ENCODE peak calls at places on chromosomes 11 and 22, in four cellular contexts. Y is HepG2, Q is GM12878, K is K562. U is an unnamed sample.

GRCh38 chr22:28435271-28435825 is 244.3 kb downstream of the TTC28 start:
- DNase-seq in Q (no peak), Y (no peak), K (no peak), U (peak)

GRCh38 chr11:94888204-94888603 is 85.2 kb downstream of the CWC15 start:
- DNase-seq in Y (no peak), Q (no peak), K (no peak), U (no peak)

GRCh38 chr11:76891285-76891684 is 30.6 kb downstream of the ACER3 start:
- DNase-seq in K (no peak), Q (no peak), Y (no peak), U (no peak)

GRCh38 chr11:129639300-129639699 is 176.3 kb upstream of the TMEM45B start:
- DNase-seq in Q (no peak), K (no peak), Y (peak), U (no peak)

GRCh38 chr11:64401775-64402174 is 42.8 kb downstream of the RPS6KA4 start:
- DNase-seq in K (no peak), Y (no peak), Q (no peak), U (no peak)

GRCh38 chr11:2582958-2583604 is 116.7 kb downstream of the KCNQ1OT1 start:
- DNase-seq in Y (no peak), Q (no peak), K (no peak), U (no peak)

GRCh38 chr11:126366064-126366822 is 10.8 kb downstream of the ST3GAL4 start:
- DNase-seq in Q (no peak), K (no peak), Y (no peak), U (peak)

GRCh38 chr11:103525069-103525468 is 415.8 kb downstream of the DYNC2H1 start:
- DNase-seq in Q (no peak), K (no peak), Y (no peak), U (no peak)

GRCh38 chr11:27471588-27472397 is 797 bp downstream of the LGR4 start:
- DNase-seq in K (peak), Y (no peak), Q (no peak), U (peak)

DNA sequence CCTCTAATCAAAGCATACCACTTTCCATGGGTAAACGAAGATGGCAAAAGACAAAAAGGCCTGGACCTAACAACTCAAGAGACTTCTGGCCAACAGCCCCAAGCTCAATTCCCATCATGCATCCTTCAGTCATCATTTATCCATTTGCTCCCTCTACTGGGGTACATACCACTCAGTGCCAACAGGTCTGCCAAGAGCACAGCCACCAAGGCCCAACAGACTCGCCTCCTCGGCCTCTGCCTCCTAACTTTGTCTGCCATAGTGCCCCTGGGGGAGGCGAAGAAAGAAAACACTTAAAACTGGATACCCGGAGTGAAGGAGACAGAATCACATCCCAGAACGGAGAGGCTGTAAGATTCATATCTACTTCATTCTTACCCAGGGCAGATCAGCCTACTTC is 1.1 kb downstream of the HYOU1 start:
- DNase-seq in Q (no peak), Y (peak), K (no peak), U (peak)
- TF ChIP-seq JUNB in Q (no peak), Y (no peak), K (no peak), U (no peak)

GRCh38 chr11:10978189-10978588 is 120.3 kb upstream of the ZBED5 start:
- DNase-seq in K (no peak), Q (no peak), Y (no peak), U (no peak)

GRCh38 chr11:10969387-10969786 is 111.5 kb upstream of the ZBED5 start:
- DNase-seq in K (no peak), Y (no peak), Q (no peak), U (no peak)

GRCh38 chr11:10979529-10979928 is 121.7 kb upstream of the ZBED5 start:
- DNase-seq in Y (no peak), Q (no peak), K (no peak), U (no peak)

GRCh38 chr11:10973416-10973815 is 115.6 kb upstream of the ZBED5 start:
- DNase-seq in Q (no peak), Y (no peak), K (no peak), U (no peak)

DNA sequence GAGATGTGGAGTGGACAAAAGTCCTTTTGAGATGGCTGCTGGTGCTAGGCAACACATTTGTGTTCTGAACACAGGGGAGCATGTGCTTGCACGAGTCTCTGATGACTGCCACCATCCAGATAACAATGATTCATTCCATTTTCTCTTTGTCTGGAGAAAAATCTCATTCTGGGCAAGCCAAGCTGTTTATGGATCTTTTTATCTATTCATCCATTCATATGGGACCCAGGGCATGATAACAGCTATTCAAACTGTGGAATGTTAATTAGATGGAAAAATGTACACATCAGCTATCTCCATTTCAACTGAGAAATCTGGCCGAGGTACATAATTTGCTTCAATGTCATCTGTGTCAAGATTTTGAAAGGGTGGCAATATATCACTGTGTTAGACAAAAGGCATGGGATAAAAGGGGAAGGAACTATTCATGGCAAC is 117.5 kb upstream of the ZBED5 start:
- DNase-seq in Y (no peak), Q (no peak), K (no peak), U (no peak)
- TF ChIP-seq CREB1 in Y (no peak), Q (no peak), K (no peak), U (no peak)

DNA sequence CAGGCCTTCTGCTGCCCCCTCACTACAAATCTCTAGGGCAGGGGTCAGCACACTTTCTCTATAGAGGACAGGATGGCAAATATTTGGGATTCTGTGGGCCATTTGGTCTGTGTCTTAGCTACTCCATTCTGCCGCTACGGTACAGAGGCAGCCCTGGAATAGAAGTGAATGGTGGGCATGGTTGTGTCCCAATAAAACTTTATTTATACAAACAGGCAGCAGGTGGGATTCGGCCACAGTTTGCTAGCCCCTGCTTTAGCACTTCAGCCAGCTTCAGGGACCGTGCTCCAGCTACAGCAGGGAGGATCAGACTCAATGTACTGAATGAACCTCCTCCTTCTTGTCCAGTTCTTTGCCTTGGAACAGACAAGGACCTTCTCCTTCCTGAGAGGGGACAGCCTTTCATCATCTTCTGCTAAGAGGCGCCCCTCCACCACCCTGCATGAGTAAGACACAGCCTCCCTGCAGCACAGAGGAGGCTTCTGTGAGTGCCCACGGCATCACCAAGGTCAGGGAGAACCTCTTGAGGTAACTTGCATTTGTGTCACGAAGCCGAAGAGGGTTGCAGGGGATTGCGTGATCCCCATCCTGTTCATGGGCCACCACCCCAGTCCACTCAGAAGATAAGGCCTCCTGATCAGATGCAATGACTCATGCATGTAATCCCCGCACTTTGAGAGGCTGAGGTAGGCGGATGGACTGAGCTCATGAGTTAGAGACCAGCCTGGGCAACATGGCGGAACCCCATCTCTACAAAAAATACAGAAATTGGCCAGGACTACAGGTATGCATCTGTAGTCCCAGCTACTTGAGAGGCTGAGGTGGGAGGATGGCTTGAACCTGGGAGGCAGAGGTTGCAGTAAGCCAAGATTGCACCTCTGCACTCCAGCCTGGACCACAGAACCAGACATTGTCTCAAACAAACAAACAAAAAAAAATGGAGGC is 4.6 kb downstream of the C11orf24 start:
- DNase-seq in Y (no peak), Q (no peak), K (peak), U (no peak)
- H3K4me2 ChIP-seq in Y (no peak), Q (peak), K (peak), U (no peak)

DNA sequence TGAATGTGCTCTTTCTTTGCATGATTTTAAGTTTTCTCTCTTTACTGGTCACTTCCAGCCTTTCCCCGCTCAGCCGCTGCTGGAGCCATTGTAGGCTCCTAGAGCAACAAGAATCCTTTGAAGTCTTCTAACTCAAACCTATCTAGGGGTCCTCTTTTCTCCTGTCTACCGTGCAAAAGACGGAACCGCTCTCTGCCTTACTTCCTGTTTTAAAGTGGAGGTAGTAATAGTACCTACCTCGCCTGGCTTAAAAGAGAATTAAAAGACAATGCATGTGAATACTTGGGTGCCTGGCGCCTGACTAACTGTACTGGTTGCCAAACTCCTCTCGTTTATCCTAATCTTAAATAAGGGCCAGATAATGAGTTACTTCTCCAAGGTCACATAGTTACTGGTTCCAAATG is 643 bp downstream of the SAMM50 start:
- DNase-seq in Y (no peak), K (no peak), Q (no peak), U (peak)
- TF ChIP-seq JUNB in Y (no peak), K (no peak), Q (no peak), U (no peak)

GRCh38 chr11:14234446-14234845 is 124.5 kb downstream of the RRAS2 start:
- DNase-seq in Y (no peak), Q (no peak), K (no peak), U (no peak)

GRCh38 chr11:14229472-14229871 is 129.5 kb downstream of the RRAS2 start:
- DNase-seq in K (no peak), Q (no peak), Y (no peak), U (peak)

GRCh38 chr11:14230407-14230806 is 128.6 kb downstream of the RRAS2 start:
- DNase-seq in Y (no peak), K (no peak), Q (no peak), U (no peak)

GRCh38 chr11:14235701-14236100 is 123.3 kb downstream of the RRAS2 start:
- DNase-seq in Q (no peak), Y (no peak), K (no peak), U (no peak)

GRCh38 chr11:14232652-14233051 is 126.3 kb downstream of the RRAS2 start:
- DNase-seq in Q (no peak), K (peak), Y (no peak), U (peak)
- TF ChIP-seq CREB1 in Q (no peak), K (no peak), Y (no peak), U (no peak)